ENCODE peak calls at places on chromosomes 3 and 15, in seven cellular contexts. S is Peyer's patch; O is CD4-positive, alpha-beta memory T cell; L is uterus; R is brain microvascular endothelial cell; B is GM23248; D is tibial nerve. M is an unnamed sample.

GRCh38 chr3:76010252-76010651 is 224.9 kb upstream of the ZNF717 start:
- DNase-seq in R (no peak), O (no peak), D (no peak), L (no peak), S (no peak), B (no peak), M (no peak)

GRCh38 chr3:24494616-24495333 is at the start of gene THRB:
- DNase-seq in L (peak; percentile 66), D (peak; percentile 32), B (peak; percentile 83), S (peak; percentile 83), R (no peak), O (no peak), M (peak; percentile 89)

GRCh38 chr3:142086581-142087090 is 62.7 kb downstream of the TFDP2 start:
- DNase-seq in O (no peak), L (no peak), S (no peak), R (no peak), B (peak; percentile 1), D (no peak), M (no peak)

GRCh38 chr3:124829175-124829818 is 57.9 kb downstream of the ITGB5 start:
- DNase-seq in D (peak; percentile 48), S (no peak), R (no peak), B (peak; percentile 64), O (no peak), L (no peak), M (no peak)

GRCh38 chr3:42071720-42072582 is 19.2 kb upstream of the TRAK1 start:
- DNase-seq in B (peak; percentile 80), L (peak; percentile 60), D (peak; percentile 32), S (no peak), R (peak; percentile 43), O (no peak), M (no peak)

GRCh38 chr15:60407406-60407805 is 9.6 kb upstream of the ANXA2 start:
- DNase-seq in L (no peak), B (peak; percentile 85), O (no peak), S (no peak), R (no peak), D (no peak), M (no peak)

GRCh38 chr3:35215525-35216500 is 423.5 kb upstream of the ARPP21 start:
- DNase-seq in L (no peak), S (no peak), O (no peak), B (no peak), D (no peak), R (no peak), M (no peak)

GRCh38 chr3:58260261-58260731 is 22.7 kb downstream of the ABHD6 start:
- DNase-seq in R (peak; percentile 86), O (no peak), B (peak; percentile 93), S (no peak), D (no peak), L (no peak), M (no peak)

GRCh38 chr15:57485869-57486268 is 105.8 kb upstream of the MYZAP start:
- DNase-seq in R (peak; percentile 78), B (peak; percentile 93), L (no peak), D (no peak), S (no peak), O (no peak), M (peak; percentile 80)

GRCh38 chr3:114456742-114457141 is 162.9 kb downstream of the TIGIT start:
- DNase-seq in L (no peak), S (no peak), B (no peak), D (no peak), O (no peak), R (no peak), M (no peak)

GRCh38 chr3:23183731-23184130 is 19.4 kb upstream of the UBE2E2 start:
- DNase-seq in O (no peak), D (no peak), B (peak; percentile 61), S (no peak), R (peak; percentile 45), L (no peak), M (no peak)

GRCh38 chr3:20458994-20459736 is 273.2 kb upstream of the SGO1 start:
- DNase-seq in R (no peak), O (no peak), D (no peak), B (no peak), S (no peak), L (no peak), M (no peak)

GRCh38 chr3:51646091-51646490 is 25.0 kb upstream of the TEX264 start:
- DNase-seq in L (no peak), R (peak; percentile 67), S (no peak), D (no peak), B (no peak), O (no peak), M (no peak)

GRCh38 chr3:106635271-106635670 is 742.0 kb upstream of the CCDC54 start:
- DNase-seq in O (no peak), R (peak; percentile 69), D (no peak), S (no peak), L (no peak), B (peak; percentile 92), M (no peak)

GRCh38 chr3:139354661-139355060 is 10.8 kb downstream of the MRPS22 start:
- DNase-seq in L (no peak), D (no peak), B (no peak), O (no peak), S (no peak), R (no peak), M (no peak)

GRCh38 chr3:153113553-153113952 is 48.5 kb upstream of the RAP2B start:
- DNase-seq in R (no peak), L (no peak), B (no peak), O (no peak), D (no peak), S (no peak), M (no peak)

GRCh38 chr3:171277456-171278406 is 182.5 kb downstream of the TNIK start:
- DNase-seq in R (no peak), D (no peak), S (no peak), O (no peak), L (no peak), B (no peak), M (no peak)

GRCh38 chr15:25464784-25465183 is 26.0 kb upstream of the UBE3A start:
- DNase-seq in B (no peak), L (no peak), O (no peak), S (no peak), D (no peak), R (no peak), M (no peak)

GRCh38 chr3:29694331-29694730 is 413.5 kb downstream of the RBMS3 start:
- DNase-seq in D (no peak), R (no peak), S (no peak), O (no peak), L (no peak), B (peak; percentile 39), M (no peak)

GRCh38 chr3:80395023-80395422 is 627.2 kb upstream of the ROBO1 start:
- DNase-seq in L (no peak), R (no peak), S (no peak), D (no peak), B (no peak), O (no peak), M (no peak)

GRCh38 chr3:30761374-30761773 is 133.1 kb downstream of the GADL1 start:
- DNase-seq in D (no peak), R (no peak), B (no peak), L (no peak), S (no peak), O (no peak), M (no peak)
- H3K4me3 ChIP-seq in D (no peak overlapping the region), R (no peak overlapping the region), B (no peak overlapping the region), L (no peak overlapping the region), S (no peak overlapping the region), O (no peak overlapping the region), M (no peak overlapping the region)

GRCh38 chr3:147007736-147008245 is 398.6 kb downstream of the ZIC4 start:
- DNase-seq in R (no peak), S (no peak), O (no peak), B (peak; percentile 58), L (no peak), D (no peak), M (no peak)

GRCh38 chr3:147008886-147009285 is 397.5 kb downstream of the ZIC4 start:
- DNase-seq in R (peak; percentile 23), S (no peak), L (no peak), O (no peak), D (no peak), B (peak; percentile 48), M (no peak)

GRCh38 chr3:147002721-147003120 is 397.6 kb upstream of the PLSCR5 start:
- DNase-seq in L (no peak), S (no peak), D (no peak), R (no peak), B (peak; percentile 9), O (no peak), M (no peak)

DNA sequence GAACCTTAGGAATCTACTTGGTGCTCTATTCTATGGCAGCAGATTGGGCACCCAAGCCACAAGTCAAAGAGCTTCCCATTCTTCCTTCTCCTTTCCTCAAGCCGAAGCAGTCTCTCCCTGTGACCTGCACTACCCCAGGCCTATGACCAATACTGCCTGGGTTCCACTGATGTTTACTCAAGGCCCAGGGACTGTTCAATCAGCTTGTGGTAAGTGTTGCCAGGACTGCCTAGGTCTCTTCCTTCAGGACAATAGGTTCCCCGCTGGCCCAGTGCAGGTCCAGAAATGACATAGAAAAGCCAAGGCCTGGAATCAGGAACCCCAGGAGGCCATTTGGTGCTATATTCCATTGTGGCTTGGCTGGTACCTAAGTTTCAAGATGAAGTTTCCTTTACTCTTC is 397.9 kb downstream of the ZIC4 start:
- DNase-seq in D (no peak), B (no peak), O (no peak), S (no peak), L (no peak), R (no peak), M (no peak)
- H3K27ac ChIP-seq in D (no peak overlapping the region), B (peak overlapping the region; percentile 43), O (no peak overlapping the region), S (no peak overlapping the region), L (no peak overlapping the region), R (no peak overlapping the region), M (no peak overlapping the region)

DNA sequence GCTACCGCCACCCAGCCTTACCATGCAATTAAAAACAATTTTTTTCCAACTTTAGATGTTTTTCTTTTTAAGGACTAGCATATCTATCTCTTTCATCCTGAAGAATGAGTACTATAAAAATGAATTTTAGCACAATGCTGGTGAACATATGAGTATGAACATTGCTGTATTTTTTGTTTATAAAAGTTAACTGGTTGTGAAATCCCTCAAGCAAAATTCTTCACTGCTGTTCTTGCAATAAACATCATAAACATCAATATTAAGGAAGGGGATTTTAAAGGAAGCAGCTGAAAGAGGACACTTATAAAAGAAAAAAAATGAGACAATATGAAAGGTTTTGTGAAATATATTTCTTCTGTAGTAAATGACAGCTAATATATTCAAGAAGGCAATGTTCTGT is 3.0 kb downstream of the PLSCR4 start:
- DNase-seq in R (no peak), L (no peak), S (no peak), O (no peak), D (no peak), B (no peak), M (no peak)
- H3K4me3 ChIP-seq in R (no peak overlapping the region), L (no peak overlapping the region), S (no peak overlapping the region), O (no peak overlapping the region), D (peak overlapping the region; percentile 96), B (peak overlapping the region; percentile 94), M (peak overlapping the region; percentile 72)

GRCh38 chr3:15312550-15312949 is 19.8 kb downstream of the SH3BP5 start:
- DNase-seq in R (no peak), D (no peak), O (no peak), B (no peak), S (no peak), L (no peak), M (no peak)

GRCh38 chr3:15307580-15307979 is 24.8 kb downstream of the SH3BP5 start:
- DNase-seq in S (no peak), D (no peak), L (no peak), O (no peak), B (no peak), R (no peak), M (no peak)

GRCh38 chr3:15306979-15307359 is 25.4 kb downstream of the SH3BP5 start:
- DNase-seq in R (no peak), L (no peak), B (no peak), O (no peak), D (no peak), S (no peak), M (no peak)

GRCh38 chr3:15313461-15313860 is 18.9 kb downstream of the SH3BP5 start:
- DNase-seq in O (peak; percentile 31), D (no peak), B (no peak), S (no peak), L (no peak), R (no peak), M (peak; percentile 82)

GRCh38 chr3:15309662-15310335 is 22.6 kb downstream of the SH3BP5 start:
- DNase-seq in S (no peak), L (no peak), R (peak; percentile 36), B (peak; percentile 33), D (no peak), O (no peak), M (no peak)
- H3K27ac ChIP-seq in S (no peak overlapping the region), L (peak overlapping the region; percentile 76), R (peak overlapping the region; percentile 10), B (peak overlapping the region; percentile 63), D (peak overlapping the region; percentile 94), O (peak overlapping the region; percentile 11), M (peak overlapping the region; percentile 45)